ENCODE peak calls at places on chromosome 5, in four cellular contexts. E is lung microvascular endothelial cell, I is progenitor cell of endocrine pancreas, W is mucosa of descending colon. T is an unnamed sample.

GRCh38 chr5:92849798-92850197 is 731.2 kb downstream of the NR2F1-AS1 start:
- DNase-seq in E (no peak), I (no peak), W (no peak), T (no peak)

GRCh38 chr5:18243846-18244245 is 609.6 kb downstream of the TAF11L14 start:
- DNase-seq in E (no peak), I (no peak), W (no peak), T (no peak)

GRCh38 chr5:176532795-176533194 is 4.4 kb downstream of the RNF44 start:
- DNase-seq in E (no peak), I (no peak), W (peak; percentile 65), T (no peak)

GRCh38 chr5:178182158-178182876 is 4.9 kb downstream of the GMCL2 start:
- DNase-seq in E (no peak), I (no peak), W (no peak), T (no peak)

GRCh38 chr5:14017904-14018303 is 73.4 kb upstream of the DNAH5 start:
- DNase-seq in E (no peak), I (no peak), W (no peak), T (no peak)

GRCh38 chr5:174827521-174827920 is 103.1 kb downstream of the MSX2 start:
- DNase-seq in E (no peak), I (no peak), W (no peak), T (no peak)

GRCh38 chr5:111461261-111461671 is 51.1 kb downstream of the STARD4 start:
- DNase-seq in E (peak; percentile 31), I (no peak), W (no peak), T (no peak)

GRCh38 chr5:150034677-150035076 is 34.1 kb downstream of the HMGXB3 start:
- DNase-seq in E (no peak), I (no peak), W (no peak), T (no peak)

GRCh38 chr5:178590141-178590923 is at the start of gene COL23A1:
- DNase-seq in E (peak; percentile 75), I (peak; percentile 24), W (peak; percentile 58), T (peak; percentile 16)

GRCh38 chr5:91074615-91075014 is 308.5 kb downstream of the ARRDC3 start:
- DNase-seq in E (no peak), I (no peak), W (no peak), T (no peak)

GRCh38 chr5:172740483-172741205 is 30.4 kb downstream of the DUSP1 start:
- DNase-seq in E (peak; percentile 68), I (no peak), W (no peak), T (no peak)

GRCh38 chr5:1503301-1504243 is 20.2 kb downstream of the LPCAT1 start:
- DNase-seq in E (peak; percentile 23), I (no peak), W (peak; percentile 83), T (no peak)